ENCODE peak calls at places on chromosomes 12 and 14, in seven cellular contexts. E is adrenal gland, H is NCI-H774, F is skeletal muscle cell, W is mesendoderm, O is HCEC 1CT, C is aorta. B is an unnamed sample.

GRCh38 chr12:6925543-6926279 is 2.0 kb upstream of the ATN1 start:
- DNase-seq in C (peak; percentile 89), F (peak; percentile 68), W (peak; percentile 96), O (peak; percentile 90), E (peak; percentile 74), H (no peak), B (peak; percentile 94)

GRCh38 chr14:35292770-35293561 is 784 bp downstream of the PSMA6 start:
- DNase-seq in W (no peak), C (no peak), H (no peak), O (no peak), E (no peak), F (no peak), B (no peak)

GRCh38 chr12:52380271-52380694 is 5.2 kb downstream of the KRT84 start:
- DNase-seq in W (peak; percentile 49), H (peak; percentile 57), F (no peak), E (no peak), C (peak; percentile 74), O (no peak), B (no peak)

GRCh38 chr12:93785262-93786010 is 108.3 kb downstream of the CRADD start:
- DNase-seq in O (peak; percentile 99), H (no peak), F (peak; percentile 93), E (peak; percentile 70), C (no peak), W (peak; percentile 96), B (peak; percentile 97)

GRCh38 chr12:94867066-94867855 is 136.2 kb downstream of the NDUFA12 start:
- DNase-seq in W (no peak), H (no peak), C (no peak), O (peak; percentile 46), F (peak; percentile 4), E (no peak), B (no peak)

GRCh38 chr12:118055144-118055557 is 5.8 kb downstream of the WSB2 start:
- DNase-seq in W (peak; percentile 83), C (peak; percentile 73), O (peak; percentile 55), H (peak; percentile 22), F (no peak), E (peak; percentile 34), B (peak; percentile 38)

GRCh38 chr12:3147260-3147659 is 70.1 kb downstream of the TSPAN9 start:
- DNase-seq in W (no peak), C (peak; percentile 53), H (no peak), F (no peak), E (no peak), O (no peak), B (no peak)

GRCh38 chr14:100989924-100990323 is 86.4 kb upstream of the RTL1 start:
- DNase-seq in E (no peak), C (no peak), O (no peak), H (no peak), F (no peak), W (no peak), B (no peak)

GRCh38 chr12:19131020-19131431 is 1.5 kb downstream of the PLEKHA5 start:
- DNase-seq in E (peak; percentile 26), C (no peak), W (peak; percentile 79), H (no peak), F (no peak), O (peak; percentile 49), B (peak; percentile 68)

GRCh38 chr12:120820885-120821510 is 83.2 kb downstream of the SPPL3 start:
- DNase-seq in O (no peak), H (no peak), F (no peak), C (no peak), W (no peak), E (no peak), B (no peak)

B was measured in foreskin fibroblast.